ENCODE peak calls at places on chromosomes 5 and 9, in seven cellular contexts. Z is prostate gland, H is heart left ventricle, J is left ventricle myocardium inferior, V is ovary, E is neural progenitor cell, O is lower lobe of right lung. R is an unnamed sample. For H3K9me3, H3K27me3 and H3K4me1, the result is how much of the 10 kb centered on the place peaks cover.

GRCh38 chr5:134873494-134873893 is 677 bp upstream of the TXNDC15 start:
- DNase-seq in H (no peak), Z (no peak), V (no peak), E (peak), O (no peak), J (no peak), R (no peak)

GRCh38 chr5:145072880-145073279 is 762.3 kb downstream of the PRELID2 start:
- DNase-seq in E (peak), Z (no peak), J (no peak), O (no peak), H (no peak), V (no peak), R (no peak)

GRCh38 chr9:121772600-121773285 is 121.3 kb downstream of the DAB2IP start:
- DNase-seq in J (peak), V (peak), H (peak), Z (no peak), E (no peak), O (peak), R (peak)

GRCh38 chr5:86155763-86156162 is 462.0 kb upstream of the COX7C start:
- DNase-seq in H (no peak), E (no peak), O (no peak), Z (no peak), J (no peak), V (no peak), R (no peak)

GRCh38 chr5:3036041-3036440 is 284.6 kb upstream of the IRX2 start:
- DNase-seq in V (no peak), E (no peak), O (no peak), J (no peak), H (no peak), Z (no peak), R (no peak)

GRCh38 chr5:65967288-65968066 is 41.1 kb downstream of the ERBIN start:
- DNase-seq in Z (no peak), J (no peak), H (no peak), O (no peak), E (no peak), V (no peak), R (no peak)

GRCh38 chr9:4299006-4299795 is 667 bp downstream of the GLIS3 start:
- DNase-seq in O (peak), J (peak), E (peak), H (peak), Z (peak), V (peak), R (peak)

GRCh38 chr9:97954550-97954989 is 16.6 kb upstream of the HEMGN start:
- DNase-seq in V (no peak), J (no peak), H (peak), Z (peak), E (peak), O (no peak), R (no peak)

GRCh38 chr9:131382850-131383729 is 10.8 kb upstream of the PRRC2B start:
- DNase-seq in V (peak), O (no peak), J (peak), H (peak), E (peak), Z (peak), R (peak)

GRCh38 chr9:37503736-37504135 is 18.0 kb downstream of the POLR1E start:
- DNase-seq in V (no peak), O (peak), E (no peak), Z (no peak), J (no peak), H (peak), R (no peak)

GRCh38 chr5:135205616-135206349 is 171.8 kb upstream of the PITX1 start:
- DNase-seq in Z (no peak), E (no peak), H (no peak), O (no peak), J (no peak), V (no peak), R (no peak)

GRCh38 chr9:122095010-122095767 is 2.1 kb upstream of the TTLL11 start:
- DNase-seq in V (no peak), E (peak), Z (peak), O (no peak), H (no peak), J (no peak), R (no peak)

GRCh38 chr9:118222375-118222774 is 518.2 kb downstream of the TLR4 start:
- DNase-seq in H (no peak), E (peak), J (no peak), Z (no peak), O (no peak), V (no peak), R (no peak)

GRCh38 chr9:93809204-93809940 is 145.8 kb downstream of the BARX1 start:
- DNase-seq in Z (no peak), O (no peak), J (no peak), V (no peak), E (no peak), H (no peak), R (no peak)

GRCh38 chr5:78016831-78017529 is 240.8 kb upstream of the TBCA start:
- DNase-seq in H (no peak), Z (no peak), V (no peak), J (no peak), E (peak), O (no peak), R (no peak)

GRCh38 chr5:157956271-157956885 is 97.4 kb upstream of the CLINT1 start:
- DNase-seq in Z (no peak), E (no peak), O (no peak), J (no peak), V (no peak), H (no peak), R (no peak)

GRCh38 chr5:8729437-8729836 is 816.4 kb downstream of the SEMA5A start:
- DNase-seq in O (no peak), V (no peak), Z (no peak), E (no peak), H (no peak), J (no peak), R (no peak)

GRCh38 chr9:99076483-99077171 is 28.3 kb upstream of the TGFBR1 start:
- DNase-seq in J (no peak), E (no peak), O (no peak), V (no peak), H (no peak), Z (no peak), R (no peak)

GRCh38 chr5:66343370-66344071 is 199.4 kb downstream of the SREK1 start:
- DNase-seq in J (no peak), Z (no peak), V (no peak), E (no peak), O (no peak), H (no peak), R (no peak)

GRCh38 chr5:153880094-153880493 is 158.6 kb downstream of the FAM114A2 start:
- DNase-seq in V (no peak), E (no peak), J (no peak), Z (no peak), O (no peak), H (no peak), R (no peak)

GRCh38 chr5:133524597-133524996 is 87.7 kb downstream of the FSTL4 start:
- DNase-seq in O (no peak), J (no peak), E (peak), H (no peak), Z (no peak), V (no peak), R (no peak)

GRCh38 chr9:113929634-113930092 is 53.6 kb downstream of the ZNF618 start:
- DNase-seq in J (no peak), Z (peak), V (no peak), E (no peak), H (no peak), O (no peak), R (no peak)

GRCh38 chr5:15367501-15367900 is 132.5 kb upstream of the FBXL7 start:
- DNase-seq in V (no peak), O (no peak), H (no peak), J (no peak), Z (no peak), E (no peak), R (no peak)

GRCh38 chr9:95074632-95075269 is 242.8 kb downstream of the FANCC start:
- DNase-seq in O (no peak), H (no peak), Z (no peak), V (no peak), J (no peak), E (no peak), R (no peak)

GRCh38 chr5:73305386-73305785 is 132.4 kb downstream of the TMEM174 start:
- DNase-seq in J (no peak), O (no peak), E (no peak), Z (no peak), H (no peak), V (no peak), R (no peak)

GRCh38 chr5:157506066-157506590 is 46.1 kb downstream of the NIPAL4 start:
- DNase-seq in O (no peak), E (no peak), J (no peak), V (no peak), H (no peak), Z (no peak), R (no peak)

GRCh38 chr9:37966443-37967271 is 62.7 kb upstream of the SLC25A51 start:
- DNase-seq in E (no peak), J (no peak), O (no peak), V (no peak), Z (no peak), H (no peak), R (no peak)

GRCh38 chr9:72597181-72597517 is 75.7 kb downstream of the TMC1 start:
- DNase-seq in Z (no peak), E (peak), V (no peak), H (no peak), O (no peak), J (no peak), R (no peak)
- H3K9me3 ChIP-seq in Z (under half), E (under half), V (under half), H (under half), O (under half), J (under half), R (under half)

GRCh38 chr5:88667187-88668141 is 215.5 kb downstream of the MEF2C start:
- DNase-seq in H (no peak), O (no peak), E (peak), V (no peak), Z (no peak), J (no peak), R (no peak)
- H3K27me3 ChIP-seq in H (half or more), O (half or more), E (half or more), V (under half), Z (under half), J (half or more), R (under half)

GRCh38 chr9:70477146-70477745 is 62.8 kb upstream of the KLF9 start:
- DNase-seq in O (no peak), H (no peak), V (no peak), E (no peak), J (no peak), Z (no peak), R (no peak)

GRCh38 chr9:70472268-70473249 is 58.1 kb upstream of the KLF9 start:
- DNase-seq in H (no peak), Z (no peak), V (no peak), E (no peak), O (no peak), J (no peak), R (no peak)

GRCh38 chr9:70477907-70478480 is 63.5 kb upstream of the KLF9 start:
- DNase-seq in J (no peak), H (no peak), V (no peak), E (no peak), Z (peak), O (no peak), R (no peak)

GRCh38 chr9:70474413-70474812 is 60.0 kb upstream of the KLF9 start:
- DNase-seq in O (no peak), V (no peak), J (no peak), E (no peak), H (no peak), Z (peak), R (no peak)

DNA sequence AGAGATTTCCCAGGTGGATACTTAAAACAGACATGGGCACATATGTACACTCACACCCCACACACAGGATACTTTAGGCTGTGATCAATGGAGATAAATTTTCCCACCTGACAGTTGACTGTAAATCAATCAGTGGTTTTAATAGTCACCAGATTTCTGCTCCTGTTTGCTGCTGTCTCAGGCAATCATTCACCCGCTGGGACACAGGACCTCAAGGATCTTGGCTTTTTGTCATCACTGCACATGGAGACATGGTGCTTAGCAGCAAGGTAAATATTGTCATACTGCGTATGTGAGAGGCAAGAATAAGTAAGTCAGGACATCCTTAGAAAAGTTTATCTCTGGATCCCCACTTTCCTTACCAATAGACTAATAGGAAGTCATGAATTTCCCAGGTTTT is 60.8 kb upstream of the KLF9 start:
- DNase-seq in J (no peak), E (no peak), V (no peak), H (no peak), O (no peak), Z (peak), R (no peak)
- H3K4me1 ChIP-seq in J (half or more), E (under half), V (under half), H (under half), O (half or more), Z (under half), R (under half)

GRCh38 chr9:40913096-40913719 is 215.3 kb downstream of the FOXD4L6 start:
- DNase-seq in E (no peak), H (no peak), Z (no peak), J (no peak), V (no peak), O (no peak), R (no peak)

GRCh38 chr9:40911647-40912046 is 216.8 kb downstream of the FOXD4L6 start:
- DNase-seq in E (no peak), V (no peak), H (no peak), Z (no peak), J (no peak), O (no peak), R (no peak)

GRCh38 chr9:40909821-40910220 is 218.7 kb downstream of the FOXD4L6 start:
- DNase-seq in E (no peak), O (no peak), V (no peak), H (no peak), J (no peak), Z (no peak), R (no peak)

GRCh38 chr9:40907657-40908624 is 220.5 kb downstream of the FOXD4L6 start:
- DNase-seq in H (no peak), J (no peak), E (no peak), O (no peak), Z (no peak), V (no peak), R (no peak)
- H3K9me3 ChIP-seq in H (half or more), J (half or more), E (under half), O (half or more), Z (under half), V (under half), R (half or more)

DNA sequence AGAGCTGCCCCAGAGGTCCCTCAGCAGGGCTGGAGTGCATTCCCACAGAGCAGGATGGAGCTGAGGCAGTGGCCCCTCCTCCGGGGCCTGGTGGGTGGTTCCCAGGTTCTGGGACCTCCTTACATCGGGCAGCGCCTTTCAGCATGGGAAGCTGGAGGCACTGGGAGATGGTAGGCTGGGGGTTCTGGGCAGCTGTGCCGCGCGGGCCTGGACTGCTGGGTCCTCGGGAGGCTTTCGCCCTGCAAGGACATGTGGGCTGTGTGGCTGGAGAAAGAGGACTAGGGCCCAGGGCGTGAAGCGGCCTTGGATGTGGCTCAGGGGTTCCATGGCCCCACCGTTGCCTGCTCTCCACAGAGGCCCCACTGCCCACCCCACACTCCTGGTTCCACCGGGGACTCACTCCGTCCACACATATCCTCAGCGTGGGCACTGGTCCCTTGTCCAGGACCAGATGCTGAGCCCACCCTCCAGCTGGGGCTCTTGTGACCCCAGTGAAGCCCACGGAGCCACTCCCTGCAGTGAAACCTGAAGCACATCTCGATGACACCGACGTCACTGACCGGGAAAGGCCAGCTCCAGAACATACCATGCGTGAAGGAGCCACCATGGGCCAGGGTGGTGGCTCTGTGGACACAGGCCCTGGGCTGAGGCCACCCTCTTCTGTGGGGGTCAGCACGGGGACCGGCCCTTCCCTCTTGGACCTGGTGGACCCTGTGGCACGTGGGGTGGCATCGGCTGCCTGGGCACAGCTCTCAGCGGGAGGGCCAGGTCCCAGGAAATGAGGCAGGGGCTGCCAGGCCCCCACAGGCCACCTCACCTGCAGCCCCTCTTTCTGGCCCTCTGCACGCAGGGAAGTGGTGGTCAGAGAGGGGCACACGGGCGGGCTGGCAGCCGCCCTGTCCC is 31.5 kb upstream of the NKD2 start:
- DNase-seq in H (peak), V (no peak), Z (no peak), E (no peak), O (peak), J (no peak), R (no peak)
- H3K27me3 ChIP-seq in H (under half), V (under half), Z (under half), E (under half), O (under half), J (under half), R (under half)

DNA sequence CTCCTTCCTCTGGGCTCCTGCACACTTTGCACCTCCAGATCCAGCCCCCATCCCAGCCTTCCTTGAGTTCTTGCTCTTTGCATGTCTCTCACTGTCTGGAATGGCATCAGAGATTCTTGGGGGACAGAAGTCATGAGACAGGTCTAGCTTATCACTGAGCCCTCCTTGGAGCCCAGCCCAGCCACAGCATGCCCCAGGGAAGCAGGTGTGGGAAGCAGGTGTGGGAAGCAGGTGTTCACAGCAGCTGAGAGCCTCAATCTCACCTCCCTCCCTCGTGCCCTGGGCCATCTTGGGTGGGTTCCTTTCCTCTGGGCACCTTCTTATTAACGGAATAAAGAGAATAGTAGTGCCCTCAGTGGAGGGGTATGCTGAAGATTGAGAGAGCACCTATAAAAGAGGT is 27.2 kb downstream of the SLC6A7 start:
- DNase-seq in J (no peak), V (no peak), O (no peak), Z (no peak), H (no peak), E (no peak), R (no peak)
- H3K4me1 ChIP-seq in J (under half), V (under half), O (under half), Z (under half), H (under half), E (under half), R (under half)

GRCh38 chr5:179114756-179115155 is 54.6 kb downstream of the ZNF354C start:
- DNase-seq in V (no peak), O (no peak), H (no peak), E (no peak), Z (no peak), J (no peak), R (no peak)
- H3K9me3 ChIP-seq in V (under half), O (under half), H (half or more), E (under half), Z (under half), J (half or more), R (under half)